ENCODE peak calls at places on chromosomes 11 and 22, in seven cellular contexts. Q, V, U, S, M, T and R are unnamed samples.

GRCh38 chr11:112523477-112523876 is 262.8 kb upstream of the PLET1 start:
- DNase-seq in T (peak; percentile 44), U (peak; percentile 8), V (peak; percentile 3), Q (no peak), M (no peak), S (peak; percentile 6), R (no peak)

GRCh38 chr22:38451864-38452263 is 3.1 kb downstream of the KCNJ4 start:
- DNase-seq in M (no peak), T (no peak), S (no peak), V (no peak), U (no peak), Q (no peak), R (no peak)

GRCh38 chr11:59187587-59187986 is 15.7 kb downstream of the DTX4 start:
- DNase-seq in Q (peak; percentile 87), U (peak; percentile 34), T (no peak), V (no peak), M (no peak), S (peak; percentile 61), R (no peak)

GRCh38 chr11:129778877-129779276 is 36.8 kb upstream of the TMEM45B start:
- DNase-seq in T (no peak), U (no peak), Q (no peak), S (no peak), M (no peak), V (no peak), R (no peak)

GRCh38 chr11:29333993-29334780 is 682.6 kb downstream of the KCNA4 start:
- DNase-seq in Q (no peak), T (peak; percentile 48), V (peak; percentile 83), U (peak; percentile 71), M (no peak), S (peak; percentile 81), R (no peak)

GRCh38 chr11:102005306-102005705 is 41.9 kb upstream of the CFAP300 start:
- DNase-seq in U (no peak), M (no peak), T (no peak), Q (no peak), V (no peak), S (no peak), R (no peak)

GRCh38 chr11:27716850-27717249 is 16.6 kb upstream of the BDNF start:
- DNase-seq in M (no peak), Q (no peak), U (peak; percentile 31), T (no peak), V (peak; percentile 62), S (peak; percentile 62), R (peak; percentile 4)

GRCh38 chr11:69904331-69905201 is 85.3 kb upstream of the FGF3 start:
- DNase-seq in Q (no peak), M (no peak), V (no peak), S (no peak), T (no peak), U (no peak), R (no peak)

GRCh38 chr11:43944761-43945311 is 2.4 kb downstream of the C11orf96 start:
- DNase-seq in V (no peak), M (no peak), S (peak; percentile 57), U (peak; percentile 70), T (peak; percentile 54), Q (no peak), R (no peak)

GRCh38 chr11:43943931-43944751 is 1.7 kb downstream of the C11orf96 start:
- DNase-seq in T (peak; percentile 84), V (peak; percentile 63), Q (no peak), S (peak; percentile 27), M (no peak), U (peak; percentile 40), R (no peak)

GRCh38 chr11:43947815-43948214 is 5.4 kb downstream of the C11orf96 start:
- DNase-seq in T (no peak), U (no peak), M (no peak), S (no peak), V (no peak), Q (no peak), R (no peak)

GRCh38 chr11:43948341-43949185 is 6.1 kb downstream of the C11orf96 start:
- DNase-seq in Q (peak; percentile 26), V (no peak), U (no peak), M (no peak), T (no peak), S (no peak), R (no peak)

DNA sequence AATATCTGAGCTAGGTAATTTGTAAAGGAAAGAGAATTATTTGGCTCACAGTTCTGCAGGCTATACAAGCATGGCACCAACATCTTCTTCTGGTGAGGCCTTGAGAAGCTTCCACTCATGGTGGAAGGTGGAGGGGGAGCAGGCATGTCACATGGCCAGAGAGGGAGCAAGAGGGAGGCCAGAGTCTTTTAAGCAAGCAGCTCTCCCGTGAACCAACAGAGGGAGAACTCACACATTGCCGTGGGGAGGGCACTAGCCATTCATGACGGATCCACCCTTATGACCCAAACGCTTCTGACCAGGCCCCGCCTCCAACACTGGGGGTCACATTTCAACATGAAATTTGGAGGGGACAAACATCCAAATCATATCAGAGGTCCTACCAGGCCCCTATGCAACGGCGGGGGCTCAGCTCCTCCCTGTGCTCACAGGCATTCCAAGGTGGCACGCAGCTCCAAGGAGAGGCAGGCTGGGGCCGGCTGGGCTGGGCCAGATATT is 4.6 kb downstream of the C11orf96 start:
- DNase-seq in T (peak; percentile 14), M (no peak), Q (no peak), S (peak; percentile 61), U (peak; percentile 54), V (no peak), R (no peak)
- TF ChIP-seq CTCF in T (no peak), M (no peak), Q (no peak), S (peak; percentile 50), U (peak; percentile 44), V (peak; percentile 30), R (peak; percentile 9)

GRCh38 chr11:65554842-65555395 is 3.2 kb downstream of the LTBP3 start:
- DNase-seq in M (no peak), S (no peak), T (no peak), V (no peak), Q (no peak), U (no peak), R (no peak)
- H3K4me3 ChIP-seq in M (no peak overlapping the region), S (no peak overlapping the region), T (no peak overlapping the region), V (no peak overlapping the region), Q (no peak overlapping the region), U (no peak overlapping the region), R (no peak overlapping the region)

DNA sequence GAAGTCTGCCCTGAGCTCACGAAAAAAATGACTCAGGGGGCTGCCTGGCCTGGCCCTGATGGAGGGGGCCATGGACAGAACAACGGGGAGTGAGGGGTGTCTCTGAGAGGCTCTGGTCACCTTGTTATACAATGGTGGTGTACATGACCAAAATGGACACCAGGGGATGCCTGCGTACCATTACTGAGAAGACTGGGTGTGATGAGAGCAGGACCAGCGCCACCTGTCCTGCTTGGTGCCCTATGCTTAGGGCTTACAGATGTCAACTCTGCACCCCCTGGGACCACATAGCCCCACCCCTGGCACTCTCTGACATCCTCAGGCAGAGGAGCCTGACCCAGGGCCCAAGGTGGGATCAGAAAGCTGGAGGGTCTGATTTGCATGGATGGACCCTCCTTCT is 104.8 kb downstream of the ZNF280B start:
- DNase-seq in M (no peak), U (no peak), V (no peak), Q (no peak), T (no peak), S (no peak), R (no peak)
- TF ChIP-seq CTCF in M (no peak), U (no peak), V (no peak), Q (no peak), T (no peak), S (no peak), R (no peak)

DNA sequence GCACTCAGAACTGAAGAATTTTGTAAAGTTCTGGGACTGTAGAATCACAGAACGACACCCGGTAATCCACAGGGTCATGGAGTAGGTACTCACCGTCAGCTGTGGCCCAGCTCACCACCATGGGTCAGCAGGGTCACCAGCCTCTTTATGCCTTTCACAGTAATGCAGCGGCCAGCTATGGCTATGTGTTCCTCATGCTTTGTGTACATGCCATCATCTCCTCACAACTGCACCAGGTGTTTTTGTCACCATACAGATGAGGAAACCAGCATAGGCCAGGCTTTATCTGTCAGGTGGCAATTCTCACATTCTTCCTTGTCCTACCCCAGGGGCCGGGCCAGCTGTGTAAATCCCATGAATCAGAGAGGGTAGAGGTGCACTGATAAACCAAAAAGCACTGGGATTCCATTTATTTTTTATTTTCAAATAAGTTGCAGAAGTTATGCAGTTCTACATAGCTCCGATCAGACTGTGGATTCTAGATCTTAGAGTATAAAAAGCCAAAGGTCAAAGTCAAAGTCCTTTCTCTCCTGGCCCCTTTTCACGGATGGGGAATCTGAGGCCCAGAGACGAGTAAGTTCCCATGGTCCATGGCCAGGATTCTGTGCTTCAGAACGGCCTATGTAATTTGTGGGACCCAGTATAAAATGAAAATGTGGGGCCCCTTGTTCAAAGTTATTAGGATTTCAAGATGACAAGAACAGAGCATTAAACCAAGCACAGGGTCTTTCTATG is 17.5 kb downstream of the TSKU start:
- DNase-seq in S (no peak), U (no peak), V (no peak), T (no peak), M (peak; percentile 9), Q (peak; percentile 65), R (no peak)
- H3K4me3 ChIP-seq in S (no peak overlapping the region), U (no peak overlapping the region), V (no peak overlapping the region), T (no peak overlapping the region), M (no peak overlapping the region), Q (no peak overlapping the region), R (no peak overlapping the region)

DNA sequence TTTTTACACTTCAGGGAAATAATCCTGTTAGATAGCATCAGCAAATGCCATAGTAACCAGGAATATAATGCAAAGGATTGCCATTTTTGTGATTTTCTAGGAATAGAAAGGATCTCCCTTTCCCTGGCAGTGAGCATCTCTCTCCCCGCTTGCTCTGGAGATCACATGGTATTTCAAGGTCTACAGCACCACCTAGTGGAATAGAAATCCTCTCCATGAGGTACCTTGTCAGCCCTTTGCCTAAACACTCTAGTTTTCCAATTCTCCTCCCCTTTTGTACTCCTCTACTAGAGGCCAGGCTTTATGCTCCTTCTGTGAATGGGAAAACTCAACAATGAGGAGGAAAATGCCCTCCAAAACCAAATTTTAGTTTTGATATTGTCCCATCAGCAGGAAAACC is 78.4 kb downstream of the XRRA1 start:
- DNase-seq in T (peak; percentile 57), M (no peak), S (peak; percentile 71), V (peak; percentile 44), Q (no peak), U (peak; percentile 37), R (peak; percentile 26)
- TF ChIP-seq CTCF in T (peak; percentile 42), M (no peak), S (peak; percentile 41), V (peak; percentile 37), Q (no peak), U (peak; percentile 31), R (peak; percentile 62)